ENCODE peak calls at places on chromosome 4, in ten cellular contexts. Y is breast epithelium, G is H9, U is MM.1S, V is right atrium auricular region, S is heart right ventricle, M is heart left ventricle, B is colonic mucosa, N is neural progenitor cell, Q is suprapubic skin. D is an unnamed sample.

GRCh38 chr4:165709973-165710526 is 163.0 kb upstream of the TLL1 start:
- DNase-seq in Y (no peak), G (no peak), U (no peak), V (no peak), S (no peak), M (no peak), B (no peak), N (no peak), Q (no peak), D (no peak)

GRCh38 chr4:8319061-8319460 is 49.5 kb downstream of the HTRA3 start:
- DNase-seq in Y (peak; percentile 35), G (no peak), U (no peak), V (peak; percentile 47), S (no peak), M (no peak), B (no peak), N (no peak), Q (no peak), D (no peak)

GRCh38 chr4:113637363-113637762 is 124.2 kb downstream of the CAMK2D start:
- DNase-seq in Y (no peak), G (no peak), U (peak; percentile 51), V (no peak), S (no peak), M (no peak), B (no peak), N (no peak), Q (no peak), D (no peak)

GRCh38 chr4:45437381-45437780 is 686.5 kb downstream of the GABRG1 start:
- DNase-seq in Y (no peak), G (no peak), U (no peak), V (no peak), S (no peak), M (no peak), B (no peak), N (no peak), Q (no peak), D (no peak)

GRCh38 chr4:107599841-107600240 is 120.2 kb downstream of the PAPSS1 start:
- DNase-seq in Y (no peak), G (no peak), U (no peak), V (no peak), S (no peak), M (no peak), B (no peak), N (no peak), Q (no peak), D (no peak)

GRCh38 chr4:8697826-8698225 is 105.3 kb downstream of the CPZ start:
- DNase-seq in Y (no peak), G (peak; percentile 18), U (no peak), V (no peak), S (no peak), M (no peak), B (no peak), N (no peak), Q (no peak), D (no peak)

GRCh38 chr4:183858011-183858615 is 47.0 kb upstream of the STOX2 start:
- DNase-seq in Y (no peak), G (no peak), U (no peak), V (no peak), S (no peak), M (no peak), B (no peak), N (peak; percentile 73), Q (no peak), D (no peak)

GRCh38 chr4:170336238-170336775 is 246.6 kb upstream of the AADAT start:
- DNase-seq in Y (no peak), G (no peak), U (no peak), V (no peak), S (no peak), M (no peak), B (no peak), N (no peak), Q (no peak), D (no peak)

DNA sequence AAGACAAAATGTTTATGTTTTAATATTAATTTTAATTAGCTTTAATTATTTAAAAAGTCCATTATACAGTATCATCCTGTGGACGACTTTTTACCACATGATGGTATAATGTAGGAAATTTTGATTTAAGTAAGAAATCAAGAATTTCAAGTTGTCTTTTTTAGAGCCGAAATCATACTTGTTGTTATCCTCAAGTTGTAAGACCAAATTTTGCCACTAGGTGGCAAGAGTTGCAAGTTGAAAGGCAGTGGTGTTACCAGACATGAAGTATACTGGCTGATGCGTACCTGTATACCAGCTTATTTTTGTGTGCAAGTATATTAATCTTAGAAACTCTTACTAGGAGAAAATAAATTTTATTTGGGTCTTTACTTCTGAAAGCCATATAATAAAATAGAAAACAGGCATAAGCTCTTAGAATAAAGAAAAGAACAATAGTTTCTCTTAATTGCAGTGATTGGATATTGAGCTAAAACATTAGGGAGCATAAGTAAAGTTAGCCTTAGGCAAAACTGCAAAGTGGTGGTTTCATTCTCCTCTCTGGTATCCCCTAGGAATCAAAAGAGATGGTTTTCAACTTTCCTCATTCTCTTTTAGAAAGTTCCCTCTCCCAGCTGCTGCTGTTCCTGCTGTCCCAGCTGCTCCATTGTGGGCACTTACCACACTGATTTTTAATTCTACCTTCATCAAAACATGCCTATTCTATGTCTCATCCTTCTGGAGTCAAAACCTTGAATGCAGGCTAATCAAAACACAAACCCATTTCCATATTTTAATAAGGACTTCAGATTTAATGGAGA is 118.1 kb upstream of the WDFY3 start:
- DNase-seq in Y (no peak), G (no peak), U (peak; percentile 77), V (no peak), S (peak; percentile 55), M (no peak), B (peak; percentile 44), N (peak; percentile 81), Q (no peak), D (no peak)
- TF ChIP-seq CTCF in Y (peak; percentile 53), G (peak; percentile 76), U (peak; percentile 68), V (peak; percentile 54), S (peak; percentile 58), M (peak; percentile 71), B (peak; percentile 63), N (peak; percentile 72), Q (peak; percentile 51), D (peak; percentile 53)

GRCh38 chr4:167854881-167855280 is 237.5 kb upstream of the ANXA10 start:
- DNase-seq in Y (no peak), G (no peak), U (no peak), V (no peak), S (no peak), M (no peak), B (no peak), N (no peak), Q (no peak), D (no peak)
- H3K27me3 ChIP-seq in Y (no peaks in the 10 kb centered on the region), G (no peaks in the 10 kb centered on the region), U (no peaks in the 10 kb centered on the region), V (no peaks in the 10 kb centered on the region), S (no peaks in the 10 kb centered on the region), M (no peaks in the 10 kb centered on the region), B (no peaks in the 10 kb centered on the region), N (no peaks in the 10 kb centered on the region), Q (no peaks in the 10 kb centered on the region), D (no peaks in the 10 kb centered on the region)

GRCh38 chr4:137700751-137701150 is 168.5 kb upstream of the PCDH18 start:
- DNase-seq in Y (no peak), G (no peak), U (no peak), V (no peak), S (no peak), M (no peak), B (no peak), N (no peak), Q (no peak), D (no peak)

GRCh38 chr4:137703225-137703624 is 170.9 kb upstream of the PCDH18 start:
- DNase-seq in Y (no peak), G (no peak), U (no peak), V (no peak), S (peak; percentile 11), M (no peak), B (no peak), N (no peak), Q (no peak), D (no peak)

GRCh38 chr4:137707221-137707620 is 174.9 kb upstream of the PCDH18 start:
- DNase-seq in Y (no peak), G (no peak), U (no peak), V (no peak), S (no peak), M (no peak), B (no peak), N (no peak), Q (no peak), D (no peak)

GRCh38 chr4:137707626-137708025 is 175.3 kb upstream of the PCDH18 start:
- DNase-seq in Y (no peak), G (no peak), U (no peak), V (no peak), S (no peak), M (no peak), B (no peak), N (no peak), Q (no peak), D (no peak)

DNA sequence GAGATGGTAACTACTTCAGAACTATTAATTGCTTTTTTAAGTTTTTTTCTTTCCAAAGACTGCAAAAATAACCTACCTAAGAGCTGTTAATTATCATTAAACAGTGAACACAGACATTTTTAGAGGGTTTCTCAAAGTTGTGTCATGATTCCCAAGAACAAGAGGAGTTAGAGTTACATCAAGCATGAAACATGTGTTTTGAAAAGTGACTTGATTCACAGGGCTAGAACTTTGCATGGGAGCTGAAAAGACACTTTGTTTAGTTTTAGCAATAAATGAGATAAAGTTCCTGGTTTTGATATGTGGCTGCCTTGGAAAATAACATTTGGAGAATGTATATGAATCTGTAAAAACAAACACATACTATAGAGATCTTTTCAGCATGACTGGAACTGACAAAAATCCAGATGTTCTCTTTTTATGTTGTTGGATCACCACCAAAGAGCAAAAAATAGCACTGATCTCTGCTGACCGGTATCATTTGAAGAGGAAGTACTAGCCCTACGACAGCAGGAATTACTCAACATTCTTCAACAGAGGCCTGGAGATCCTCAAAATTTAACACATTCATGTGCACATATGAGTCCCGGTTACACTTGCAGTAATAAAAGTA is 173.0 kb upstream of the PCDH18 start:
- DNase-seq in Y (no peak), G (no peak), U (no peak), V (no peak), S (peak; percentile 26), M (no peak), B (no peak), N (no peak), Q (no peak), D (no peak)
- H3K27ac ChIP-seq in Y (peak overlapping the region; percentile 54), G (no peak overlapping the region), U (no peak overlapping the region), V (peak overlapping the region; percentile 61), S (no peak overlapping the region), M (no peak overlapping the region), B (peak overlapping the region; percentile 31), N (no peak overlapping the region), Q (peak overlapping the region; percentile 49), D (peak overlapping the region; percentile 2)

GRCh38 chr4:182564966-182565365 is 321.8 kb downstream of the TENM3 start:
- DNase-seq in Y (no peak), G (no peak), U (no peak), V (no peak), S (no peak), M (no peak), B (no peak), N (no peak), Q (no peak), D (no peak)

GRCh38 chr4:182556576-182556975 is 313.4 kb downstream of the TENM3 start:
- DNase-seq in Y (no peak), G (no peak), U (no peak), V (no peak), S (no peak), M (no peak), B (no peak), N (no peak), Q (no peak), D (no peak)

GRCh38 chr4:182555997-182556418 is 312.8 kb downstream of the TENM3 start:
- DNase-seq in Y (no peak), G (peak; percentile 47), U (no peak), V (no peak), S (no peak), M (no peak), B (no peak), N (peak; percentile 75), Q (no peak), D (no peak)

GRCh38 chr4:182562350-182562749 is 319.1 kb downstream of the TENM3 start:
- DNase-seq in Y (no peak), G (no peak), U (no peak), V (no peak), S (no peak), M (no peak), B (no peak), N (no peak), Q (no peak), D (no peak)

DNA sequence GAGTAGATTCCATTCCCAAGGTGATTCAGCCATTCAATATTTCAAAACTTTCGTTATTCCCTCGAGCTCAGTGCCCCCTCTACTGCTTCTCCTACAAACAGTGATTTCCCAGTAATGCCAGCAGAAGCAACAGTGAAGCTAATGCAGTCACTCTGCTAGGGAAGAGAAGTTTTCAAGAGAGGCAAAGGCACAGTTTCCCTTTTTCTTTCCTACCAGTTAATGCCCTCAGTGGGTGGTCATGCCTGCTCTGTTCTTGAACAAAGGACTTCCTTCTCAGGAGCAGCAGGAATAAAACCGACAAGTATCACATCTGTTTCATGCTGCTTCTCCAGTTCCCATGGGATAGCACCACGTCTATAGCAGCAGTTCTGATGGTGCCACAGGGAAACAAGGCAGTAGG is 317.2 kb downstream of the TENM3 start:
- DNase-seq in Y (no peak), G (peak; percentile 88), U (no peak), V (no peak), S (no peak), M (no peak), B (no peak), N (peak; percentile 94), Q (no peak), D (no peak)
- TF ChIP-seq CTCF in Y (no peak), G (peak; percentile 37), U (no peak), V (no peak), S (no peak), M (no peak), B (no peak), N (peak; percentile 32), Q (no peak), D (no peak)